ENCODE peak calls at places on chromosomes 5 and 9, in ten cellular contexts. G is EH; E is ELF-1; W is AG09319; R is amniotic stem cell; I is ELR; M is cardiac muscle cell; A is activated naive CD4-positive, alpha-beta T cell treated with anti-CD3 and anti-CD28 coated beads, Interleukin-2, amount 50 U/mL, for 16 hours; O is colonic mucosa; C is activated T-cell treated with anti-CD3 and anti-CD28 coated beads, Interleukin-2, amount 50 U/mL, for 72 hours. F is an unnamed sample.

GRCh38 chr5:130541617-130542221 is 623.3 kb downstream of the HINT1 start:
- DNase-seq in G (peak), E (no peak), W (no peak), R (no peak), I (peak), M (peak), A (no peak), O (no peak), C (no peak), F (peak)

GRCh38 chr5:73440262-73440661 is 8.3 kb downstream of the FOXD1 start:
- DNase-seq in G (peak), E (no peak), W (no peak), R (no peak), I (no peak), M (no peak), A (no peak), O (no peak), C (no peak), F (no peak)

GRCh38 chr9:7739595-7739994 is 60.0 kb downstream of the DMAC1 start:
- DNase-seq in G (no peak), E (no peak), W (no peak), R (no peak), I (no peak), M (no peak), A (no peak), O (no peak), C (no peak), F (no peak)

GRCh38 chr9:87256973-87257372 is 240.7 kb upstream of the DAPK1 start:
- DNase-seq in G (peak), E (no peak), W (no peak), R (no peak), I (no peak), M (peak), A (no peak), O (no peak), C (no peak), F (no peak)

GRCh38 chr5:167574381-167574780 is 717.1 kb upstream of the WWC1 start:
- DNase-seq in G (no peak), E (no peak), W (no peak), R (no peak), I (no peak), M (no peak), A (no peak), O (no peak), C (no peak), F (no peak)

GRCh38 chr5:66171349-66172344 is 27.5 kb downstream of the SREK1 start:
- DNase-seq in G (peak), E (no peak), W (peak), R (peak), I (peak), M (peak), A (peak), O (no peak), C (peak), F (peak)

GRCh38 chr9:4011062-4011461 is 288.8 kb downstream of the GLIS3 start:
- DNase-seq in G (no peak), E (no peak), W (no peak), R (no peak), I (no peak), M (no peak), A (no peak), O (no peak), C (no peak), F (no peak)

GRCh38 chr9:98142182-98142924 is 23.3 kb upstream of the TRIM14 start:
- DNase-seq in G (no peak), E (peak), W (no peak), R (no peak), I (no peak), M (no peak), A (no peak), O (peak), C (no peak), F (no peak)

GRCh38 chr9:98374385-98375051 is 119.1 kb upstream of the TBC1D2 start:
- DNase-seq in G (peak), E (peak), W (no peak), R (peak), I (peak), M (peak), A (no peak), O (peak), C (no peak), F (peak)

GRCh38 chr9:135116892-135117680 is 29.6 kb downstream of the OLFM1 start:
- DNase-seq in G (no peak), E (peak), W (no peak), R (no peak), I (no peak), M (no peak), A (no peak), O (no peak), C (no peak), F (no peak)

GRCh38 chr5:40278881-40279280 is 400.8 kb upstream of the PTGER4 start:
- DNase-seq in G (peak), E (no peak), W (no peak), R (no peak), I (no peak), M (no peak), A (no peak), O (no peak), C (no peak), F (no peak)

GRCh38 chr9:109901191-109901590 is 121.2 kb downstream of the PALM2AKAP2 start:
- DNase-seq in G (peak), E (peak), W (no peak), R (no peak), I (peak), M (peak), A (no peak), O (no peak), C (no peak), F (peak)

GRCh38 chr5:126386146-126386545 is 37.1 kb upstream of the GRAMD2B start:
- DNase-seq in G (no peak), E (no peak), W (no peak), R (no peak), I (no peak), M (no peak), A (no peak), O (no peak), C (no peak), F (no peak)

GRCh38 chr5:79011869-79012268 is 26.8 kb upstream of the ARSB start:
- DNase-seq in G (no peak), E (no peak), W (no peak), R (no peak), I (no peak), M (no peak), A (no peak), O (no peak), C (no peak), F (no peak)

GRCh38 chr9:88052446-88052845 is 78.1 kb upstream of the CDK20 start:
- DNase-seq in G (peak), E (no peak), W (no peak), R (no peak), I (no peak), M (no peak), A (no peak), O (no peak), C (no peak), F (no peak)

GRCh38 chr5:122099060-122099790 is 21.2 kb upstream of the LOX start:
- DNase-seq in G (peak), E (peak), W (no peak), R (peak), I (peak), M (peak), A (no peak), O (no peak), C (no peak), F (peak)

GRCh38 chr9:112168197-112168596 is 6.9 kb downstream of the SUSD1 start:
- DNase-seq in G (no peak), E (no peak), W (no peak), R (no peak), I (no peak), M (no peak), A (no peak), O (peak), C (no peak), F (no peak)